ENCODE peak calls at places on chromosomes 1 and 21, in eight cellular contexts. J is neural progenitor cell; S is HepG2; Y is AG09309; I is ascending aorta; W is CD8-positive, alpha-beta T cell; M is activated CD4-positive, alpha-beta T cell treated with anti-CD3 and anti-CD28 coated beads, Interleukin-2, amount 50 U/mL, for 48 hours; Q is NCI-H1105. L is an unnamed sample.

GRCh38 chr1:177913762-177914540 is 55.9 kb downstream of the SEC16B start:
- DNase-seq in J (peak), S (peak), Y (no peak), I (no peak), W (no peak), M (no peak), Q (no peak), L (peak)

GRCh38 chr1:153776352-153776751 is 1.1 kb downstream of the SLC27A3 start:
- DNase-seq in J (no peak), S (no peak), Y (no peak), I (no peak), W (no peak), M (no peak), Q (no peak), L (no peak)

GRCh38 chr1:16162163-16162822 is 6.4 kb upstream of the EPHA2 start:
- DNase-seq in J (peak), S (no peak), Y (no peak), I (no peak), W (peak), M (peak), Q (no peak), L (no peak)

GRCh38 chr1:243917177-243917862 is 67.3 kb upstream of the AKT3 start:
- DNase-seq in J (peak), S (no peak), Y (peak), I (no peak), W (peak), M (peak), Q (peak), L (peak)

GRCh38 chr1:33420870-33421775 is 9.8 kb downstream of the PHC2 start:
- DNase-seq in J (no peak), S (no peak), Y (no peak), I (no peak), W (no peak), M (no peak), Q (no peak), L (peak)

GRCh38 chr21:36691539-36692124 is 7.3 kb upstream of the SIM2 start:
- DNase-seq in J (peak), S (no peak), Y (no peak), I (no peak), W (no peak), M (peak), Q (peak), L (no peak)

GRCh38 chr1:234212764-234213406 is 160.4 kb upstream of the COA6 start:
- DNase-seq in J (peak), S (peak), Y (no peak), I (no peak), W (no peak), M (peak), Q (peak), L (peak)

GRCh38 chr1:238488406-238488805 is 597.7 kb upstream of the ZP4 start:
- DNase-seq in J (no peak), S (no peak), Y (no peak), I (no peak), W (no peak), M (no peak), Q (no peak), L (peak)

GRCh38 chr1:1353389-1354151 is 4.4 kb upstream of the DVL1 start:
- DNase-seq in J (no peak), S (no peak), Y (no peak), I (no peak), W (no peak), M (no peak), Q (no peak), L (no peak)

GRCh38 chr1:197222025-197222685 is 45.9 kb upstream of the CRB1 start:
- DNase-seq in J (no peak), S (no peak), Y (no peak), I (no peak), W (no peak), M (no peak), Q (no peak), L (no peak)

GRCh38 chr1:234970731-234971476 is 157.7 kb downstream of the TOMM20 start:
- DNase-seq in J (peak), S (peak), Y (peak), I (no peak), W (no peak), M (no peak), Q (no peak), L (peak)

GRCh38 chr1:93180723-93181613 is at the start of gene CCDC18:
- DNase-seq in J (no peak), S (peak), Y (no peak), I (no peak), W (peak), M (peak), Q (peak), L (peak)

GRCh38 chr1:44354268-44354839 is 703 bp downstream of the ERI3 start:
- DNase-seq in J (no peak), S (no peak), Y (no peak), I (no peak), W (no peak), M (no peak), Q (no peak), L (peak)

GRCh38 chr1:23524716-23525401 is 6.2 kb downstream of the E2F2 start:
- DNase-seq in J (peak), S (no peak), Y (no peak), I (no peak), W (peak), M (no peak), Q (peak), L (no peak)

GRCh38 chr1:212555426-212555825 is 53.1 kb upstream of the ATF3 start:
- DNase-seq in J (no peak), S (no peak), Y (no peak), I (no peak), W (no peak), M (no peak), Q (no peak), L (no peak)

GRCh38 chr1:150017206-150017750 is 6.8 kb upstream of the OTUD7B start:
- DNase-seq in J (no peak), S (no peak), Y (no peak), I (no peak), W (no peak), M (no peak), Q (no peak), L (no peak)

GRCh38 chr1:245216356-245217110 is 61.7 kb downstream of the KIF26B start:
- DNase-seq in J (peak), S (no peak), Y (no peak), I (no peak), W (no peak), M (no peak), Q (no peak), L (no peak)

GRCh38 chr1:101236546-101237228 is at the start of gene S1PR1:
- DNase-seq in J (peak), S (no peak), Y (no peak), I (no peak), W (peak), M (peak), Q (peak), L (peak)

GRCh38 chr21:45805321-45805720 is 161.8 kb downstream of the PCBP3 start:
- DNase-seq in J (no peak), S (no peak), Y (no peak), I (no peak), W (no peak), M (no peak), Q (no peak), L (no peak)

GRCh38 chr1:221294244-221294643 is 415.0 kb downstream of the HLX start:
- DNase-seq in J (no peak), S (no peak), Y (no peak), I (no peak), W (no peak), M (no peak), Q (no peak), L (peak)